ENCODE peak calls at places on chromosomes 2 and 18, in eight cellular contexts. U is K562, H is spleen, C is stomach, R is body of pancreas, I is heart left ventricle, K is IMR-90, O is A549. Y is an unnamed sample.

GRCh38 chr2:213500881-213501280 is 216.6 kb downstream of the SPAG16 start:
- DNase-seq in H (no peak), R (no peak), I (no peak), K (no peak), U (no peak), O (no peak), C (no peak), Y (no peak)

GRCh38 chr2:86661333-86661732 is 37.7 kb upstream of the RNF103 start:
- DNase-seq in U (peak), I (no peak), R (no peak), H (no peak), C (no peak), O (no peak), K (no peak), Y (peak)

GRCh38 chr2:39642054-39642742 is 23.5 kb upstream of the TMEM178A start:
- DNase-seq in O (no peak), H (no peak), K (peak), R (no peak), I (no peak), U (no peak), C (no peak), Y (no peak)

GRCh38 chr2:42598656-42599267 is 30.3 kb downstream of the MTA3 start:
- DNase-seq in U (no peak), K (no peak), C (no peak), I (no peak), R (no peak), O (no peak), H (no peak), Y (no peak)

GRCh38 chr2:207202645-207203044 is 36.9 kb upstream of the KLF7 start:
- DNase-seq in O (no peak), R (no peak), H (no peak), I (no peak), U (no peak), C (no peak), K (peak), Y (peak)

GRCh38 chr2:58539973-58540372 is 298.8 kb upstream of the FANCL start:
- DNase-seq in U (no peak), C (no peak), K (no peak), H (no peak), O (no peak), R (no peak), I (no peak), Y (no peak)

GRCh38 chr2:101063352-101063751 is 61.3 kb downstream of the RPL31 start:
- DNase-seq in O (no peak), H (no peak), C (no peak), U (no peak), R (no peak), I (no peak), K (no peak), Y (no peak)

GRCh38 chr2:170087394-170087793 is 90.6 kb upstream of the MYO3B start:
- DNase-seq in K (peak), H (no peak), O (no peak), U (no peak), I (no peak), C (no peak), R (no peak), Y (no peak)

GRCh38 chr2:238238766-238239551 is 879 bp downstream of the HES6 start:
- DNase-seq in R (peak), O (no peak), U (peak), K (no peak), I (peak), H (peak), C (no peak), Y (peak)

GRCh38 chr2:202269585-202269984 is 4.0 kb downstream of the NOP58 start:
- DNase-seq in H (no peak), C (no peak), U (peak), R (no peak), K (no peak), O (no peak), I (no peak), Y (peak)

GRCh38 chr2:120305296-120305695 is 40.6 kb upstream of the INHBB start:
- DNase-seq in I (no peak), O (peak), H (no peak), U (peak), R (no peak), K (no peak), C (peak), Y (peak)

GRCh38 chr2:170610615-170611014 is 104.5 kb upstream of the SP5 start:
- DNase-seq in I (no peak), O (no peak), H (no peak), U (no peak), R (no peak), K (no peak), C (no peak), Y (no peak)

GRCh38 chr2:127608061-127609011 is 37.6 kb upstream of the GPR17 start:
- DNase-seq in U (no peak), I (no peak), H (peak), K (no peak), C (peak), O (no peak), R (no peak), Y (no peak)

GRCh38 chr18:78816916-78817315 is 162.7 kb upstream of the SALL3 start:
- DNase-seq in H (peak), R (no peak), C (no peak), K (no peak), U (no peak), O (no peak), I (no peak), Y (no peak)

GRCh38 chr2:63553049-63553448 is 35.2 kb downstream of the WDPCP start:
- DNase-seq in R (no peak), H (no peak), I (no peak), C (no peak), U (no peak), O (no peak), K (no peak), Y (no peak)

GRCh38 chr2:157760949-157761348 is 115.2 kb downstream of the ACVR1 start:
- DNase-seq in U (peak), I (no peak), H (no peak), R (no peak), K (no peak), C (no peak), O (no peak), Y (no peak)

GRCh38 chr2:103396152-103396551 is 634.3 kb downstream of the TMEM182 start:
- DNase-seq in C (no peak), O (no peak), U (no peak), H (no peak), R (no peak), I (no peak), K (no peak), Y (no peak)

GRCh38 chr18:72848534-72849237 is 19.1 kb downstream of the NETO1 start:
- DNase-seq in H (no peak), U (no peak), R (no peak), C (no peak), I (no peak), O (no peak), K (no peak), Y (no peak)

GRCh38 chr18:56038258-56039030 is 450.5 kb upstream of the TCF4 start:
- DNase-seq in O (no peak), R (no peak), I (no peak), K (no peak), U (no peak), H (no peak), C (no peak), Y (no peak)

GRCh38 chr2:42136832-42137821 is 32.0 kb upstream of the EML4 start:
- DNase-seq in R (no peak), I (no peak), K (no peak), H (no peak), O (peak), U (no peak), C (no peak), Y (no peak)

GRCh38 chr2:48844418-48845155 is 89.1 kb upstream of the LHCGR start:
- DNase-seq in H (no peak), K (peak), O (no peak), I (no peak), C (no peak), R (no peak), U (no peak), Y (no peak)

GRCh38 chr2:197309369-197310231 is 980 bp downstream of the ANKRD44 start:
- DNase-seq in H (peak), O (no peak), K (no peak), C (peak), I (peak), U (no peak), R (peak), Y (no peak)

GRCh38 chr18:13549879-13550231 is 176.5 kb downstream of the FAM210A start:
- DNase-seq in O (no peak), U (no peak), K (no peak), H (no peak), R (no peak), I (no peak), C (no peak), Y (no peak)

GRCh38 chr18:3264362-3264761 is 2.4 kb downstream of the MYL12B start:
- DNase-seq in K (peak), R (no peak), I (no peak), O (no peak), C (no peak), H (no peak), U (no peak), Y (peak)

GRCh38 chr2:120912101-120912985 is 176.7 kb downstream of the GLI2 start:
- DNase-seq in R (no peak), H (no peak), O (peak), C (peak), I (peak), U (peak), K (peak), Y (peak)

GRCh38 chr2:170157025-170157684 is 20.8 kb upstream of the MYO3B start:
- DNase-seq in C (no peak), U (no peak), R (no peak), K (peak), O (peak), I (no peak), H (no peak), Y (peak)

GRCh38 chr2:230847883-230848388 is 16.8 kb upstream of the ITM2C start:
- DNase-seq in I (peak), K (peak), H (peak), C (peak), O (peak), R (peak), U (peak), Y (peak)

GRCh38 chr2:60989256-60989655 is 28.3 kb upstream of the PEX13 start:
- DNase-seq in C (no peak), O (no peak), I (no peak), U (no peak), R (no peak), K (no peak), H (no peak), Y (peak)

GRCh38 chr2:186274936-186275575 is 211.0 kb upstream of the ZC3H15 start:
- DNase-seq in K (peak), C (no peak), U (no peak), H (no peak), I (no peak), O (no peak), R (no peak), Y (no peak)

GRCh38 chr2:73291461-73292315 is 1.7 kb downstream of the EGR4 start:
- DNase-seq in U (no peak), K (no peak), O (peak), H (peak), R (no peak), I (no peak), C (no peak), Y (peak)

GRCh38 chr2:231926180-231926741 is at the start of gene NPPC:
- DNase-seq in O (peak), C (peak), U (peak), R (no peak), I (peak), K (peak), H (peak), Y (peak)

GRCh38 chr2:27799646-27800010 is 28.1 kb downstream of the MRPL33 start:
- DNase-seq in O (peak), K (no peak), U (no peak), C (no peak), H (no peak), R (no peak), I (no peak), Y (no peak)

GRCh38 chr18:46402396-46402795 is 254.6 kb downstream of the LOXHD1 start:
- DNase-seq in K (peak), C (no peak), H (no peak), R (no peak), U (no peak), O (no peak), I (no peak), Y (no peak)

GRCh38 chr2:113213061-113213930 is 39.5 kb downstream of the PSD4 start:
- DNase-seq in C (no peak), U (no peak), O (no peak), H (no peak), K (no peak), R (no peak), I (no peak), Y (no peak)

GRCh38 chr18:74550886-74551285 is 16.6 kb downstream of the CNDP1 start:
- DNase-seq in O (no peak), I (no peak), K (no peak), H (no peak), R (no peak), C (no peak), U (no peak), Y (no peak)
- TF ChIP-seq POLR2A in O (no peak), I (no peak), K (no peak), H (no peak), R (no peak), C (no peak), U (no peak), Y (no peak)

GRCh38 chr2:219125225-219125885 is 35.3 kb downstream of the NHEJ1 start:
- DNase-seq in O (peak), U (peak), R (no peak), H (no peak), C (peak), K (peak), I (no peak), Y (peak)
- TF ChIP-seq POLR2A in O (no peak), U (no peak), R (no peak), H (no peak), C (no peak), K (no peak), I (no peak), Y (no peak)

GRCh38 chr18:5630057-5630765 is 86.4 kb upstream of the EPB41L3 start:
- DNase-seq in U (peak), K (peak), O (peak), I (peak), R (peak), H (peak), C (peak), Y (peak)
- TF ChIP-seq POLR2A in U (no peak), K (no peak), O (no peak), I (peak), R (peak), H (no peak), C (no peak), Y (no peak)

DNA sequence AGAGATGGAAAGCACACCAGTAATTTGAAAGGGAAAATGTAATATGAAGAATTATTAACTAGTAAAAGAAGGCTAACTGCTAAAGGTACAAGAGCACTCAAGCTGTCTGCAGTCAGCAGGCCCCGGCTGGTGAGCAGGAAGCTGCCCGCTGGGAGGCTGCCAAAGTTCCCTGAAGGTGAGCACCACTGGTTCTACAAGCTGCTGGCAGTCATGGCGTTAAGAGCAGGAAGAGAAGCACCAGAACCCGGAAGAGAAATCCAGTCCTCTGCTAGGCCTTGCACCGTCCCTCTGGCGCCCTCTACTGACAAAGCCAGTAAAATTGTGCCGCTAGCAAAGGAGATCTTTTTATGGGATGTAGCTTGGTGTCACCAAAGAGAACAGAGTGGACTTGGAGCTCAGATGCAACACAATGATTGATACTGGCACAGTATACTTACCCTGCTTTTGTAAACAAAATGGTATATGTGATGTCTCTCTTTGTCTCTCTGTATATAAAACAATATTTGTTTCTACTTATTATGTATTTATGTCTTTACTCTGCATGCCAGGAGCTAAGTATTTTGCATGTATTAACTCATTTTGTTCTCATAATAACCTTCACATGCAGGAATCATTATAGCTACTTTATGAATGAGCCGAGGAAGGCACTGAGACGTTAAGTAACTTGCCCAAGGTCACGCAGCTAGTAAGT is 28.1 kb upstream of the CASP8 start:
- DNase-seq in C (peak), I (peak), O (peak), R (peak), U (peak), H (peak), K (peak), Y (peak)
- TF ChIP-seq POLR2A in C (no peak), I (no peak), O (no peak), R (no peak), U (no peak), H (no peak), K (no peak), Y (peak)

GRCh38 chr2:98705333-98705617 is 25.7 kb downstream of the MGAT4A start:
- DNase-seq in U (no peak), K (no peak), H (no peak), O (no peak), C (no peak), R (no peak), I (no peak), Y (no peak)

GRCh38 chr2:98702127-98702802 is 28.7 kb downstream of the MGAT4A start:
- DNase-seq in H (no peak), K (no peak), U (no peak), I (no peak), O (no peak), R (peak), C (peak), Y (no peak)

GRCh38 chr2:98704499-98705332 is 26.2 kb downstream of the MGAT4A start:
- DNase-seq in U (no peak), R (peak), H (no peak), I (no peak), O (no peak), K (no peak), C (peak), Y (no peak)

GRCh38 chr2:98702896-98703620 is 27.9 kb downstream of the MGAT4A start:
- DNase-seq in U (no peak), K (no peak), R (no peak), O (no peak), I (no peak), C (no peak), H (no peak), Y (no peak)

GRCh38 chr2:98703738-98704137 is 27.2 kb downstream of the MGAT4A start:
- DNase-seq in C (no peak), K (no peak), H (no peak), R (no peak), U (no peak), O (no peak), I (no peak), Y (no peak)
- TF ChIP-seq POLR2A in C (no peak), K (no peak), H (no peak), R (no peak), U (no peak), O (no peak), I (no peak), Y (no peak)